ENCODE peak calls at places on chromosomes 2 and 18, in four cellular contexts. One of them, this sample, is unnamed.
A peak's percentile ranks its signal among the peaks of the same experiment; 100 is the strongest.

GRCh38 chr18:74040459-74041332 is 106.9 kb downstream of the FBXO15 start:
- DNase-seq in OCI-LY7: peak; percentile 63
- DNase-seq in PC-3: peak; percentile 52
- DNase-seq in HCT116: peak; percentile 4
- DNase-seq in this sample: peak; percentile 56

GRCh38 chr2:116148361-116148760 is 1666.1 kb upstream of the DDX18 start:
- DNase-seq in PC-3: no peak
- DNase-seq in OCI-LY7: no peak
- DNase-seq in HCT116: no peak
- DNase-seq in this sample: no peak

GRCh38 chr18:63307555-63308200 is 11.9 kb downstream of the BCL2 start:
- DNase-seq in HCT116: no peak
- DNase-seq in PC-3: no peak
- DNase-seq in OCI-LY7: no peak
- DNase-seq in this sample: peak; percentile 16

GRCh38 chr18:61991201-61991600 is 98.4 kb upstream of the RNF152 start:
- DNase-seq in PC-3: peak; percentile 13
- DNase-seq in HCT116: no peak
- DNase-seq in OCI-LY7: no peak
- DNase-seq in this sample: peak; percentile 79

GRCh38 chr2:52518673-52519072 is 1248.9 kb upstream of the CHAC2 start:
- DNase-seq in HCT116: no peak
- DNase-seq in PC-3: no peak
- DNase-seq in OCI-LY7: no peak
- DNase-seq in this sample: no peak

GRCh38 chr2:100919316-100919715 is 82.8 kb upstream of the RPL31 start:
- DNase-seq in PC-3: no peak
- DNase-seq in HCT116: no peak
- DNase-seq in OCI-LY7: peak; percentile 30
- DNase-seq in this sample: no peak

GRCh38 chr2:72722492-72723090 is 103.2 kb downstream of the EXOC6B start:
- DNase-seq in HCT116: no peak
- DNase-seq in OCI-LY7: no peak
- DNase-seq in PC-3: no peak
- DNase-seq in this sample: peak; percentile 59

GRCh38 chr2:152011724-152012123 is 87.1 kb downstream of the CACNB4 start:
- DNase-seq in HCT116: no peak
- DNase-seq in PC-3: peak; percentile 51
- DNase-seq in OCI-LY7: no peak
- DNase-seq in this sample: no peak

GRCh38 chr2:170224692-170225091 is 46.7 kb downstream of the MYO3B start:
- DNase-seq in HCT116: no peak
- DNase-seq in OCI-LY7: no peak
- DNase-seq in PC-3: no peak
- DNase-seq in this sample: no peak

GRCh38 chr2:66525609-66526008 is 90.7 kb downstream of the MEIS1 start:
- DNase-seq in OCI-LY7: no peak
- DNase-seq in PC-3: no peak
- DNase-seq in HCT116: no peak
- DNase-seq in this sample: no peak

GRCh38 chr18:58221060-58221725 is 177.2 kb downstream of the NEDD4L start:
- DNase-seq in HCT116: peak; percentile 90
- DNase-seq in PC-3: peak; percentile 96
- DNase-seq in OCI-LY7: no peak
- DNase-seq in this sample: peak; percentile 27

GRCh38 chr2:84716564-84716963 is 164.3 kb downstream of the TRABD2A start:
- DNase-seq in OCI-LY7: no peak
- DNase-seq in HCT116: no peak
- DNase-seq in PC-3: no peak
- DNase-seq in this sample: no peak

GRCh38 chr2:18559531-18559930 is 922 bp downstream of the RDH14 start:
- DNase-seq in OCI-LY7: no peak
- DNase-seq in HCT116: no peak
- DNase-seq in PC-3: no peak
- DNase-seq in this sample: no peak

GRCh38 chr2:218839430-218839829 is 7.8 kb upstream of the PRKAG3 start:
- DNase-seq in HCT116: no peak
- DNase-seq in OCI-LY7: no peak
- DNase-seq in PC-3: no peak
- DNase-seq in this sample: peak; percentile 77

GRCh38 chr2:205925373-205926337 is 160.3 kb downstream of the INO80D start:
- DNase-seq in OCI-LY7: peak; percentile 58
- DNase-seq in HCT116: no peak
- DNase-seq in PC-3: peak; percentile 75
- DNase-seq in this sample: peak; percentile 79

GRCh38 chr2:218295029-218295428 is 2.7 kb upstream of the TMBIM1 start:
- DNase-seq in PC-3: peak; percentile 81
- DNase-seq in OCI-LY7: no peak
- DNase-seq in HCT116: no peak
- DNase-seq in this sample: no peak

GRCh38 chr18:36315736-36316135 is 18.2 kb downstream of the FHOD3 start:
- DNase-seq in PC-3: peak; percentile 63
- DNase-seq in HCT116: no peak
- DNase-seq in OCI-LY7: no peak
- DNase-seq in this sample: peak; percentile 78

GRCh38 chr2:82062469-82062868 is 1757.9 kb upstream of the LRRTM1 start:
- DNase-seq in PC-3: peak; percentile 22
- DNase-seq in HCT116: no peak
- DNase-seq in OCI-LY7: no peak
- DNase-seq in this sample: no peak

GRCh38 chr2:42025151-42025582 is 22.7 kb upstream of the PKDCC start:
- DNase-seq in OCI-LY7: no peak
- DNase-seq in HCT116: no peak
- DNase-seq in PC-3: no peak
- DNase-seq in this sample: peak; percentile 56

GRCh38 chr18:62526098-62527025 is 3.5 kb downstream of the ZCCHC2 start:
- DNase-seq in PC-3: peak; percentile 81
- DNase-seq in OCI-LY7: peak; percentile 75
- DNase-seq in HCT116: peak; percentile 57
- DNase-seq in this sample: peak; percentile 91

GRCh38 chr18:74902170-74902465 is 304.4 kb downstream of the ZNF407 start:
- DNase-seq in PC-3: no peak
- DNase-seq in HCT116: no peak
- DNase-seq in OCI-LY7: no peak
- DNase-seq in this sample: no peak

GRCh38 chr2:168736636-168737424 is 65.6 kb upstream of the NOSTRIN start:
- DNase-seq in PC-3: no peak
- DNase-seq in OCI-LY7: no peak
- DNase-seq in HCT116: no peak
- DNase-seq in this sample: no peak

GRCh38 chr2:54968561-54969218 is 81.6 kb downstream of the RTN4 start:
- DNase-seq in OCI-LY7: no peak
- DNase-seq in PC-3: no peak
- DNase-seq in HCT116: no peak
- DNase-seq in this sample: no peak

GRCh38 chr18:30999186-30999585 is 43.4 kb downstream of the DSC3 start:
- DNase-seq in PC-3: peak; percentile 36
- DNase-seq in OCI-LY7: no peak
- DNase-seq in HCT116: no peak
- DNase-seq in this sample: no peak

GRCh38 chr2:9083287-9083686 is 79.8 kb upstream of the MBOAT2 start:
- DNase-seq in PC-3: no peak
- DNase-seq in OCI-LY7: no peak
- DNase-seq in HCT116: no peak
- DNase-seq in this sample: no peak

GRCh38 chr2:2763998-2764355 is 432.9 kb upstream of the MYT1L start:
- DNase-seq in PC-3: no peak
- DNase-seq in HCT116: no peak
- DNase-seq in OCI-LY7: no peak
- DNase-seq in this sample: no peak

GRCh38 chr2:192090878-192091277 is 103.9 kb downstream of the TMEFF2 start:
- DNase-seq in OCI-LY7: no peak
- DNase-seq in PC-3: no peak
- DNase-seq in HCT116: no peak
- DNase-seq in this sample: no peak

GRCh38 chr2:159903404-159904126 is 105.6 kb upstream of the CD302 start:
- DNase-seq in OCI-LY7: no peak
- DNase-seq in PC-3: no peak
- DNase-seq in HCT116: no peak
- DNase-seq in this sample: peak; percentile 61

GRCh38 chr2:217820066-217820819 is 182.6 kb downstream of the TNS1 start:
- DNase-seq in PC-3: no peak
- DNase-seq in HCT116: no peak
- DNase-seq in OCI-LY7: no peak
- DNase-seq in this sample: no peak

GRCh38 chr2:121080013-121080772 is 204.8 kb downstream of the TFCP2L1 start:
- DNase-seq in HCT116: peak; percentile 37
- DNase-seq in OCI-LY7: peak; percentile 50
- DNase-seq in PC-3: peak; percentile 82
- DNase-seq in this sample: peak; percentile 56

DNA sequence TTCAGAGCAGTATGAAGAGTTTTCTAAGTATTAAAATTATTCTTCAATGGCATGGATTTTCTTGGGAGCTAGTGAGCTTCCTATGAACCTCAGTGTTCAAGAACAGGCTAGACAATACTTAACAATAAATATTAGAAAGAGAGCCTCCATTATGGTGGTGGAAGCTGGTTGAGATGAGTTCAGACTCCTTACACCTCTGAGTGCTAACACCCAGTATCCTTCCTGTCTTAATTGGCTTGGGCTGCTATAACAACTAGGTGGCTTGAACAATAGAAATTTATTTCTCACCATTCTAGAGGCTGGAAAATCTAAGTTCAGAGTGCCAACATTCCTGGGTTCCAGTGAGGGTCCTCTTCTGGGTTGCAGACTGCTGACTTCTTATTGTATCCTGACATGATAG is 369.4 kb upstream of the HNRNPA3 start:
- DNase-seq in OCI-LY7: no peak
- DNase-seq in HCT116: no peak
- DNase-seq in PC-3: no peak
- DNase-seq in this sample: no peak
- H3K9me2 ChIP-seq in OCI-LY7: no peaks in the 10 kb centered on the region
- H3K9me2 ChIP-seq in HCT116: no peaks in the 10 kb centered on the region
- H3K9me2 ChIP-seq in PC-3: no peaks in the 10 kb centered on the region
- H3K9me2 ChIP-seq in this sample: no peaks in the 10 kb centered on the region

GRCh38 chr18:27118964-27119363 is 66.1 kb downstream of the CHST9 start:
- DNase-seq in HCT116: no peak
- DNase-seq in OCI-LY7: no peak
- DNase-seq in PC-3: no peak
- DNase-seq in this sample: no peak

GRCh38 chr18:27114842-27115241 is 70.3 kb downstream of the CHST9 start:
- DNase-seq in OCI-LY7: no peak
- DNase-seq in PC-3: no peak
- DNase-seq in HCT116: no peak
- DNase-seq in this sample: no peak

GRCh38 chr18:27121108-27121507 is 64.0 kb downstream of the CHST9 start:
- DNase-seq in PC-3: peak; percentile 8
- DNase-seq in HCT116: no peak
- DNase-seq in OCI-LY7: no peak
- DNase-seq in this sample: no peak

GRCh38 chr18:27124196-27124595 is 60.9 kb downstream of the CHST9 start:
- DNase-seq in HCT116: no peak
- DNase-seq in OCI-LY7: no peak
- DNase-seq in PC-3: no peak
- DNase-seq in this sample: no peak

DNA sequence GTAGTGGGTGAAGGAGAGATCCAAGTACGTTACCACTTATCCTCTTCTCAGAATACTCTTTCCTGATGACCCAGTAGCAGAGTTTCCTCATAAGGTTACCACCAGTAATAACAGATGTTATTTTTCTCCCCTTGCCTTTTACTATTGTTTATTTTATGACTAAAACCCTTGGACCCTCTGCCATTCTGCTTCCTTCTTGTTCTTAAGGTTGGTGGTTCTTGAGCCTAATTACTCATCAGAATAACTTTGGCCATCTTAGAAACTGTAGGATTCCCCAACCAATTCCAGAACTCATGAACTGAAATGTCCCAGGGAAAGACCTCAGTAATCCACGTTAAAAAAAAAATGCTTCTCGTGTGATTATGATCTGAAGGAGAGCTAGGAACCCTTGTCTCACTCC is 64.9 kb downstream of the CHST9 start:
- DNase-seq in HCT116: no peak
- DNase-seq in OCI-LY7: no peak
- DNase-seq in PC-3: no peak
- DNase-seq in this sample: no peak
- H3K4me2 ChIP-seq in HCT116: no peak overlapping the region
- H3K4me2 ChIP-seq in OCI-LY7: no peak overlapping the region
- H3K4me2 ChIP-seq in PC-3: no peak overlapping the region
- H3K4me2 ChIP-seq in this sample: no peak overlapping the region

DNA sequence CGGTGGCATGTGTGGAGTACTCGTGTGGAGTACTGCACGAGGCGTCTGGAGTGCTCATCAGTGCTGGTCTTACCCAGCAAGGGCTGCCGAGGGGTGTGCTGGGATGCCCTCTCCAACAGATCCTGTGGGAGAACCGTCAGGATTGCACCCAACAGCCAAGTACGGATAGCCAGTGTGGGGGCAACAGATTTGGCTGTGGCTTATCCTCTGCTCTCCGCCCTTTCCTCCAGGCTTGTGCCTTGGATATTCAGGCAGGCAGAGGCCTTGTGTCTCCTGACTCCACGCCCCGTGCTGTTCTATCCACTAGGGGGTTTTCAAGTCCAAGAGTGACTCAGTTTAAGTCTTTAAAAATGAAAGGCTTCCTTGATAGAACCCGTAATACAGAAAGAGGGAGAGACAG is 321.0 kb upstream of the HS6ST1 start:
- DNase-seq in PC-3: no peak
- DNase-seq in HCT116: no peak
- DNase-seq in OCI-LY7: no peak
- DNase-seq in this sample: peak; percentile 14
- H3K9me2 ChIP-seq in PC-3: no peaks in the 10 kb centered on the region
- H3K9me2 ChIP-seq in HCT116: no peaks in the 10 kb centered on the region
- H3K9me2 ChIP-seq in OCI-LY7: no peaks in the 10 kb centered on the region
- H3K9me2 ChIP-seq in this sample: no peaks in the 10 kb centered on the region

DNA sequence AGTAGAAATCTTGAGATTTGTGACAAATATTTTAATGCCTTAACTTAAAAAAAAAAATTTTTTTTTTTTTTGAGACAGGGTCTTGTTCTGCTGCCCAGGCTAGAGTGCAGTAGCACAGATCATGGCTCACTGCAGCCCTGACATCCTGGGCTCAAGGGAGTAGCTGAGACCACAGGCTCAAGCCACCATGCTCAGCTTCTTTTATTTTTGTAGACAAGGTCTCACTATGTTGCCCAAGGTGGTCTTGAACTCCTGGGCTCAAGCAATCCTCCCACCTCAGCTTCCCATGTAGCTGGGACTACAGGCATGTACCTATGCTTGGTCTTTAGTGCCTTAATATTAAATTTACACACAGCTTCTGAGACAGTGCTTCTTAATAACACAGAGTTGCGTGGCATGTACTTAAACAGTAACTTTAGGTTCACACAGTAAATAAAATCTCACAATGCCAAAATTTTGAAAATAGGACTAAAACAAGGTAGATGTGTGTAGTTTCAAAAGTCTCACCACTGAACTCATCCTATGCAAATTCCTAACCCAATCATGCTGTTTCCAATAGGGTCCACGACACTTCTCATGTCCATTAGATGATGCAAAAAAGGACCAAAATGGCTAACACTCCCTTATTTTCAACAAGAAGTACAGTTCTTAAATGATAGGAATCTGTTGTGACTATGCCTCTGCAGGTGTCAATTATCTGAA is 4.1 kb downstream of the HSPD1 start:
- DNase-seq in PC-3: no peak
- DNase-seq in OCI-LY7: no peak
- DNase-seq in HCT116: no peak
- DNase-seq in this sample: no peak
- H3K4me2 ChIP-seq in PC-3: peak overlapping the region; percentile 78
- H3K4me2 ChIP-seq in OCI-LY7: peak overlapping the region; percentile 83
- H3K4me2 ChIP-seq in HCT116: no peak overlapping the region
- H3K4me2 ChIP-seq in this sample: no peak overlapping the region

This sample was measured in GM23248.